ENCODE peak calls at places on chromosomes 13 and 19, in eight cellular contexts. One of them, this sample, is unnamed.

GRCh38 chr19:29845576-29846176 is 33.9 kb downstream of the CCNE1 start:
- DNase-seq in fibroblast of lung: peak; percentile 39
- DNase-seq in heart left ventricle: no peak
- DNase-seq in sigmoid colon: no peak
- DNase-seq in suprapubic skin: no peak
- DNase-seq in ovary: peak; percentile 17
- DNase-seq in NT2/D1: no peak
- DNase-seq in aorta: peak; percentile 58
- DNase-seq in this sample: peak; percentile 11

GRCh38 chr19:18657590-18658365 is 20.9 kb downstream of the KLHL26 start:
- DNase-seq in fibroblast of lung: peak; percentile 91
- DNase-seq in heart left ventricle: peak; percentile 83
- DNase-seq in sigmoid colon: peak; percentile 82
- DNase-seq in suprapubic skin: no peak
- DNase-seq in ovary: peak; percentile 89
- DNase-seq in NT2/D1: no peak
- DNase-seq in aorta: peak; percentile 86
- DNase-seq in this sample: peak; percentile 77

GRCh38 chr13:35936579-35936978 is 194.6 kb downstream of the DCLK1 start:
- DNase-seq in fibroblast of lung: no peak
- DNase-seq in heart left ventricle: no peak
- DNase-seq in sigmoid colon: peak; percentile 75
- DNase-seq in suprapubic skin: no peak
- DNase-seq in ovary: no peak
- DNase-seq in NT2/D1: no peak
- DNase-seq in aorta: no peak
- DNase-seq in this sample: no peak

GRCh38 chr13:72689181-72689696 is 38.2 kb downstream of the MZT1 start:
- DNase-seq in fibroblast of lung: peak; percentile 69
- DNase-seq in heart left ventricle: no peak
- DNase-seq in sigmoid colon: no peak
- DNase-seq in suprapubic skin: no peak
- DNase-seq in ovary: no peak
- DNase-seq in NT2/D1: no peak
- DNase-seq in aorta: no peak
- DNase-seq in this sample: no peak

GRCh38 chr13:83503424-83503823 is 378.9 kb downstream of the SLITRK1 start:
- DNase-seq in fibroblast of lung: peak; percentile 34
- DNase-seq in heart left ventricle: no peak
- DNase-seq in sigmoid colon: no peak
- DNase-seq in suprapubic skin: no peak
- DNase-seq in ovary: no peak
- DNase-seq in NT2/D1: no peak
- DNase-seq in aorta: no peak
- DNase-seq in this sample: no peak

GRCh38 chr13:94825507-94825906 is 113.2 kb upstream of the SOX21 start:
- DNase-seq in fibroblast of lung: peak; percentile 33
- DNase-seq in heart left ventricle: peak; percentile 57
- DNase-seq in sigmoid colon: peak; percentile 90
- DNase-seq in suprapubic skin: no peak
- DNase-seq in ovary: peak; percentile 74
- DNase-seq in NT2/D1: peak; percentile 97
- DNase-seq in aorta: peak; percentile 69
- DNase-seq in this sample: peak; percentile 27

GRCh38 chr13:29497137-29497654 is 98.3 kb downstream of the SLC7A1 start:
- DNase-seq in fibroblast of lung: peak; percentile 65
- DNase-seq in heart left ventricle: peak; percentile 80
- DNase-seq in sigmoid colon: peak; percentile 92
- DNase-seq in suprapubic skin: no peak
- DNase-seq in ovary: peak; percentile 79
- DNase-seq in NT2/D1: no peak
- DNase-seq in aorta: no peak
- DNase-seq in this sample: peak; percentile 84

GRCh38 chr19:10151521-10151920 is 31.8 kb upstream of the EIF3G start:
- DNase-seq in fibroblast of lung: no peak
- DNase-seq in heart left ventricle: no peak
- DNase-seq in sigmoid colon: no peak
- DNase-seq in suprapubic skin: no peak
- DNase-seq in ovary: no peak
- DNase-seq in NT2/D1: no peak
- DNase-seq in aorta: no peak
- DNase-seq in this sample: no peak

GRCh38 chr19:37007587-37008220 is 70.5 kb upstream of the ZNF420 start:
- DNase-seq in fibroblast of lung: peak; percentile 51
- DNase-seq in heart left ventricle: peak; percentile 74
- DNase-seq in sigmoid colon: peak; percentile 70
- DNase-seq in suprapubic skin: no peak
- DNase-seq in ovary: peak; percentile 62
- DNase-seq in NT2/D1: peak; percentile 27
- DNase-seq in aorta: peak; percentile 58
- DNase-seq in this sample: peak; percentile 82

GRCh38 chr13:41767801-41768200 is 193.1 kb downstream of the VWA8 start:
- DNase-seq in fibroblast of lung: peak; percentile 29
- DNase-seq in heart left ventricle: no peak
- DNase-seq in sigmoid colon: no peak
- DNase-seq in suprapubic skin: no peak
- DNase-seq in ovary: no peak
- DNase-seq in NT2/D1: no peak
- DNase-seq in aorta: no peak
- DNase-seq in this sample: no peak

GRCh38 chr13:107834717-107835116 is 380.6 kb downstream of the LIG4 start:
- DNase-seq in fibroblast of lung: peak; percentile 28
- DNase-seq in heart left ventricle: no peak
- DNase-seq in sigmoid colon: no peak
- DNase-seq in suprapubic skin: no peak
- DNase-seq in ovary: no peak
- DNase-seq in NT2/D1: no peak
- DNase-seq in aorta: no peak
- DNase-seq in this sample: no peak

GRCh38 chr13:48994731-48995130 is 19.0 kb downstream of the FNDC3A start:
- DNase-seq in fibroblast of lung: peak; percentile 63
- DNase-seq in heart left ventricle: no peak
- DNase-seq in sigmoid colon: no peak
- DNase-seq in suprapubic skin: no peak
- DNase-seq in ovary: no peak
- DNase-seq in NT2/D1: no peak
- DNase-seq in aorta: no peak
- DNase-seq in this sample: no peak

GRCh38 chr13:100604909-100605308 is 16.3 kb upstream of the GGACT start:
- DNase-seq in fibroblast of lung: no peak
- DNase-seq in heart left ventricle: no peak
- DNase-seq in sigmoid colon: no peak
- DNase-seq in suprapubic skin: no peak
- DNase-seq in ovary: no peak
- DNase-seq in NT2/D1: no peak
- DNase-seq in aorta: no peak
- DNase-seq in this sample: no peak

GRCh38 chr13:96011291-96011875 is 41.8 kb downstream of the UGGT2 start:
- DNase-seq in fibroblast of lung: peak; percentile 24
- DNase-seq in heart left ventricle: no peak
- DNase-seq in sigmoid colon: no peak
- DNase-seq in suprapubic skin: no peak
- DNase-seq in ovary: no peak
- DNase-seq in NT2/D1: no peak
- DNase-seq in aorta: no peak
- DNase-seq in this sample: no peak

GRCh38 chr13:20429682-20430081 is 96.0 kb downstream of the CRYL1 start:
- DNase-seq in fibroblast of lung: no peak
- DNase-seq in heart left ventricle: no peak
- DNase-seq in sigmoid colon: no peak
- DNase-seq in suprapubic skin: no peak
- DNase-seq in ovary: no peak
- DNase-seq in NT2/D1: no peak
- DNase-seq in aorta: no peak
- DNase-seq in this sample: no peak

GRCh38 chr13:50400930-50401553 is 385.8 kb downstream of the KCNRG start:
- DNase-seq in fibroblast of lung: peak; percentile 97
- DNase-seq in heart left ventricle: no peak
- DNase-seq in sigmoid colon: no peak
- DNase-seq in suprapubic skin: no peak
- DNase-seq in ovary: no peak
- DNase-seq in NT2/D1: no peak
- DNase-seq in aorta: no peak
- DNase-seq in this sample: no peak

GRCh38 chr19:50829801-50830200 is 3.6 kb downstream of the KLK15 start:
- DNase-seq in fibroblast of lung: no peak
- DNase-seq in heart left ventricle: no peak
- DNase-seq in sigmoid colon: no peak
- DNase-seq in suprapubic skin: no peak
- DNase-seq in ovary: no peak
- DNase-seq in NT2/D1: no peak
- DNase-seq in aorta: no peak
- DNase-seq in this sample: no peak

GRCh38 chr19:8215783-8216182 is 6.6 kb downstream of the CERS4 start:
- DNase-seq in fibroblast of lung: no peak
- DNase-seq in heart left ventricle: no peak
- DNase-seq in sigmoid colon: no peak
- DNase-seq in suprapubic skin: no peak
- DNase-seq in ovary: no peak
- DNase-seq in NT2/D1: no peak
- DNase-seq in aorta: no peak
- DNase-seq in this sample: no peak

GRCh38 chr19:54882758-54883157 is 8.7 kb downstream of the FCAR start:
- DNase-seq in fibroblast of lung: no peak
- DNase-seq in heart left ventricle: no peak
- DNase-seq in sigmoid colon: no peak
- DNase-seq in suprapubic skin: no peak
- DNase-seq in ovary: no peak
- DNase-seq in NT2/D1: no peak
- DNase-seq in aorta: no peak
- DNase-seq in this sample: no peak

GRCh38 chr13:38697628-38698333 is 10.9 kb downstream of the FREM2 start:
- DNase-seq in fibroblast of lung: no peak
- DNase-seq in heart left ventricle: no peak
- DNase-seq in sigmoid colon: no peak
- DNase-seq in suprapubic skin: no peak
- DNase-seq in ovary: no peak
- DNase-seq in NT2/D1: no peak
- DNase-seq in aorta: no peak
- DNase-seq in this sample: no peak

GRCh38 chr13:98622926-98623325 is 46.0 kb upstream of the STK24 start:
- DNase-seq in fibroblast of lung: no peak
- DNase-seq in heart left ventricle: no peak
- DNase-seq in sigmoid colon: no peak
- DNase-seq in suprapubic skin: no peak
- DNase-seq in ovary: no peak
- DNase-seq in NT2/D1: no peak
- DNase-seq in aorta: no peak
- DNase-seq in this sample: no peak

GRCh38 chr19:12711187-12711586 is 12.5 kb downstream of the TNPO2 start:
- DNase-seq in fibroblast of lung: no peak
- DNase-seq in heart left ventricle: no peak
- DNase-seq in sigmoid colon: no peak
- DNase-seq in suprapubic skin: no peak
- DNase-seq in ovary: no peak
- DNase-seq in NT2/D1: no peak
- DNase-seq in aorta: no peak
- DNase-seq in this sample: no peak
- H3K36me3 ChIP-seq in fibroblast of lung: peaks cover 38% of the 10 kb centered on the region
- H3K36me3 ChIP-seq in heart left ventricle: peaks cover 94% of the 10 kb centered on the region
- H3K36me3 ChIP-seq in sigmoid colon: peaks cover 79% of the 10 kb centered on the region
- H3K36me3 ChIP-seq in suprapubic skin: peaks cover 95% of the 10 kb centered on the region
- H3K36me3 ChIP-seq in ovary: no peaks in the 10 kb centered on the region
- H3K36me3 ChIP-seq in NT2/D1: peaks cover 95% of the 10 kb centered on the region
- H3K36me3 ChIP-seq in aorta: peaks cover 8% of the 10 kb centered on the region
- H3K36me3 ChIP-seq in this sample: peaks cover 95% of the 10 kb centered on the region

GRCh38 chr19:6234527-6234926 is 45.2 kb downstream of the MLLT1 start:
- DNase-seq in fibroblast of lung: no peak
- DNase-seq in heart left ventricle: no peak
- DNase-seq in sigmoid colon: no peak
- DNase-seq in suprapubic skin: no peak
- DNase-seq in ovary: no peak
- DNase-seq in NT2/D1: no peak
- DNase-seq in aorta: no peak
- DNase-seq in this sample: no peak
- H3K4me1 ChIP-seq in fibroblast of lung: peaks cover 38% of the 10 kb centered on the region
- H3K4me1 ChIP-seq in heart left ventricle: peaks cover 61% of the 10 kb centered on the region
- H3K4me1 ChIP-seq in sigmoid colon: peaks cover 57% of the 10 kb centered on the region
- H3K4me1 ChIP-seq in suprapubic skin: peaks cover 83% of the 10 kb centered on the region
- H3K4me1 ChIP-seq in ovary: peaks cover 44% of the 10 kb centered on the region
- H3K4me1 ChIP-seq in NT2/D1: peaks cover 26% of the 10 kb centered on the region
- H3K4me1 ChIP-seq in aorta: peaks cover 5% of the 10 kb centered on the region
- H3K4me1 ChIP-seq in this sample: peaks cover 68% of the 10 kb centered on the region

GRCh38 chr13:77143325-77143907 is 116.5 kb upstream of the FBXL3 start:
- DNase-seq in fibroblast of lung: peak; percentile 1
- DNase-seq in heart left ventricle: no peak
- DNase-seq in sigmoid colon: no peak
- DNase-seq in suprapubic skin: no peak
- DNase-seq in ovary: no peak
- DNase-seq in NT2/D1: no peak
- DNase-seq in aorta: no peak
- DNase-seq in this sample: no peak

GRCh38 chr13:77139311-77139710 is 112.4 kb upstream of the FBXL3 start:
- DNase-seq in fibroblast of lung: peak; percentile 53
- DNase-seq in heart left ventricle: no peak
- DNase-seq in sigmoid colon: no peak
- DNase-seq in suprapubic skin: no peak
- DNase-seq in ovary: no peak
- DNase-seq in NT2/D1: no peak
- DNase-seq in aorta: no peak
- DNase-seq in this sample: no peak

GRCh38 chr13:77136902-77137420 is 110.0 kb upstream of the FBXL3 start:
- DNase-seq in fibroblast of lung: peak; percentile 96
- DNase-seq in heart left ventricle: no peak
- DNase-seq in sigmoid colon: no peak
- DNase-seq in suprapubic skin: no peak
- DNase-seq in ovary: no peak
- DNase-seq in NT2/D1: peak; percentile 5
- DNase-seq in aorta: no peak
- DNase-seq in this sample: no peak

DNA sequence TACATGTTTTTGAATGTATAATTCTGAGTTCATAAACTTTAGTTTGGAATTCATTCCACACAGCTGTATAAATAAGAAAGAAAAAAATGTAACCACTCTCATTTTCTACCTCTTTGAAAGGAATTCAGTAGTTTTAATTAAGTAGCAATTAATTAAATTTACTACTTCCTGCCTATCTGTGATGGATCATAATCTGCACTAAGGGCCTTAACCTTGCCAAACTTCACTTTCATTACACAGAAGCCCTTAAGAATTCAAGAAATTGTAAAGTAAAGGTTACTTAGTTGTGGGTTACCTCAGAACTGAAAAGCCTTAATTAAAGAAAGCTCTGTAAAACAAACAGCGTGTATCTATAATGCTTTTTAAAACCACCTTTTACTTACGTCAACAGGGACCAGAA is 111.9 kb upstream of the FBXL3 start:
- DNase-seq in fibroblast of lung: no peak
- DNase-seq in heart left ventricle: no peak
- DNase-seq in sigmoid colon: no peak
- DNase-seq in suprapubic skin: no peak
- DNase-seq in ovary: no peak
- DNase-seq in NT2/D1: no peak
- DNase-seq in aorta: no peak
- DNase-seq in this sample: no peak
- H3K36me3 ChIP-seq in fibroblast of lung: no peaks in the 10 kb centered on the region
- H3K36me3 ChIP-seq in heart left ventricle: peaks cover 94% of the 10 kb centered on the region
- H3K36me3 ChIP-seq in sigmoid colon: peaks cover 13% of the 10 kb centered on the region
- H3K36me3 ChIP-seq in suprapubic skin: peaks cover 78% of the 10 kb centered on the region
- H3K36me3 ChIP-seq in ovary: no peaks in the 10 kb centered on the region
- H3K36me3 ChIP-seq in NT2/D1: peaks cover 4% of the 10 kb centered on the region
- H3K36me3 ChIP-seq in aorta: peaks cover 6% of the 10 kb centered on the region
- H3K36me3 ChIP-seq in this sample: no peaks in the 10 kb centered on the region

GRCh38 chr19:35002037-35002535 is 2.0 kb downstream of the GRAMD1A start:
- DNase-seq in fibroblast of lung: no peak
- DNase-seq in heart left ventricle: no peak
- DNase-seq in sigmoid colon: no peak
- DNase-seq in suprapubic skin: no peak
- DNase-seq in ovary: no peak
- DNase-seq in NT2/D1: no peak
- DNase-seq in aorta: no peak
- DNase-seq in this sample: no peak
- H3K4me1 ChIP-seq in fibroblast of lung: peaks cover 7% of the 10 kb centered on the region
- H3K4me1 ChIP-seq in heart left ventricle: peaks cover 36% of the 10 kb centered on the region
- H3K4me1 ChIP-seq in sigmoid colon: peaks cover 34% of the 10 kb centered on the region
- H3K4me1 ChIP-seq in suprapubic skin: peaks cover 47% of the 10 kb centered on the region
- H3K4me1 ChIP-seq in ovary: peaks cover 19% of the 10 kb centered on the region
- H3K4me1 ChIP-seq in NT2/D1: peaks cover 4% of the 10 kb centered on the region
- H3K4me1 ChIP-seq in aorta: no peaks in the 10 kb centered on the region
- H3K4me1 ChIP-seq in this sample: peaks cover under 1% of the 10 kb centered on the region

This sample was measured in heart right ventricle.